ENCODE peak calls at places on chromosome 20, in nine cellular contexts. I, Q, O, N, R, V, C, S and M are unnamed samples.

GRCh38 chr20:40686893-40687292 is 2.1 kb downstream of the MAFB start:
- DNase-seq in I (no peak), Q (no peak), O (no peak), N (no peak), R (no peak), V (no peak), C (no peak), S (peak), M (no peak)

GRCh38 chr20:11992426-11992825 is 74.7 kb downstream of the BTBD3 start:
- DNase-seq in I (no peak), Q (no peak), O (peak), N (no peak), R (no peak), V (no peak), C (no peak), S (no peak), M (no peak)

GRCh38 chr20:22584630-22584921 is 204 bp upstream of the FOXA2 start:
- DNase-seq in I (no peak), Q (no peak), O (no peak), N (no peak), R (no peak), V (no peak), C (no peak), S (peak), M (peak)

GRCh38 chr20:46631212-46631869 is 19.9 kb downstream of the SLC13A3 start:
- DNase-seq in I (no peak), Q (no peak), O (peak), N (peak), R (no peak), V (no peak), C (no peak), S (no peak), M (no peak)

GRCh38 chr20:48600470-48600945 is 227.3 kb downstream of the PREX1 start:
- DNase-seq in I (no peak), Q (no peak), O (no peak), N (no peak), R (no peak), V (no peak), C (no peak), S (no peak), M (no peak)

GRCh38 chr20:17699931-17700351 is at the start of gene BANF2:
- DNase-seq in I (no peak), Q (no peak), O (no peak), N (no peak), R (no peak), V (no peak), C (no peak), S (no peak), M (no peak)

GRCh38 chr20:37649017-37649416 is 44.8 kb upstream of the CTNNBL1 start:
- DNase-seq in I (no peak), Q (no peak), O (peak), N (no peak), R (no peak), V (no peak), C (no peak), S (no peak), M (no peak)

GRCh38 chr20:15236812-15237211 is 899.4 kb upstream of the FLRT3 start:
- DNase-seq in I (peak), Q (no peak), O (peak), N (peak), R (peak), V (peak), C (no peak), S (peak), M (peak)

GRCh38 chr20:6709865-6710595 is 57.5 kb upstream of the BMP2 start:
- DNase-seq in I (no peak), Q (no peak), O (no peak), N (no peak), R (no peak), V (no peak), C (no peak), S (no peak), M (no peak)

GRCh38 chr20:19233025-19233794 is 20.8 kb downstream of the SLC24A3 start:
- DNase-seq in I (no peak), Q (no peak), O (peak), N (no peak), R (no peak), V (no peak), C (no peak), S (no peak), M (no peak)

GRCh38 chr20:51910202-51911050 is 108.1 kb upstream of the SALL4 start:
- DNase-seq in I (no peak), Q (no peak), O (peak), N (peak), R (no peak), V (no peak), C (no peak), S (no peak), M (no peak)

GRCh38 chr20:63978319-63979220 is 872 bp downstream of the SAMD10 start:
- DNase-seq in I (no peak), Q (peak), O (peak), N (peak), R (peak), V (peak), C (peak), S (peak), M (peak)

GRCh38 chr20:34109442-34109841 is 2.6 kb downstream of the EIF2S2 start:
- DNase-seq in I (no peak), Q (no peak), O (no peak), N (no peak), R (no peak), V (no peak), C (no peak), S (no peak), M (no peak)

GRCh38 chr20:19633985-19634384 is 124.1 kb upstream of the RIN2 start:
- DNase-seq in I (no peak), Q (no peak), O (peak), N (peak), R (no peak), V (no peak), C (no peak), S (no peak), M (no peak)

GRCh38 chr20:44400671-44401051 is 45.2 kb downstream of the HNF4A start:
- DNase-seq in I (no peak), Q (no peak), O (no peak), N (no peak), R (no peak), V (no peak), C (no peak), S (no peak), M (no peak)

GRCh38 chr20:63407928-63408683 is 47.0 kb upstream of the CHRNA4 start:
- DNase-seq in I (no peak), Q (no peak), O (no peak), N (no peak), R (no peak), V (no peak), C (no peak), S (no peak), M (no peak)

GRCh38 chr20:57440678-57441509 is 49.7 kb downstream of the RBM38 start:
- DNase-seq in I (peak), Q (no peak), O (no peak), N (no peak), R (no peak), V (no peak), C (no peak), S (no peak), M (peak)

GRCh38 chr20:3777726-3778629 is 3.3 kb downstream of the SPEF1 start:
- DNase-seq in I (no peak), Q (peak), O (peak), N (peak), R (peak), V (no peak), C (peak), S (peak), M (peak)

GRCh38 chr20:51237790-51238189 is 214.9 kb upstream of the KCNG1 start:
- DNase-seq in I (no peak), Q (no peak), O (no peak), N (no peak), R (no peak), V (no peak), C (no peak), S (no peak), M (no peak)

GRCh38 chr20:3080939-3081388 is 3.6 kb downstream of the AVP start:
- DNase-seq in I (no peak), Q (no peak), O (peak), N (no peak), R (no peak), V (no peak), C (no peak), S (no peak), M (no peak)

GRCh38 chr20:16368645-16369292 is 204.5 kb downstream of the KIF16B start:
- DNase-seq in I (no peak), Q (no peak), O (peak), N (peak), R (no peak), V (no peak), C (no peak), S (no peak), M (no peak)

GRCh38 chr20:32474967-32475819 is 109.9 kb downstream of the NOL4L start:
- DNase-seq in I (no peak), Q (no peak), O (peak), N (peak), R (peak), V (peak), C (peak), S (no peak), M (peak)